ENCODE peak calls at places on chromosomes 2 and 18, in six cellular contexts. One of them, this sample, is unnamed.
A peak's percentile ranks its signal among the peaks of the same experiment; 100 is the strongest.

GRCh38 chr2:58055027-58055786 is 8.6 kb downstream of the VRK2 start:
- DNase-seq in prostate gland: no peak
- DNase-seq in pancreas: no peak
- DNase-seq in astrocyte of the cerebellum: no peak
- DNase-seq in thoracic aorta: no peak
- DNase-seq in sigmoid colon: no peak
- DNase-seq in this sample: no peak

GRCh38 chr2:149290662-149291061 is 39.7 kb upstream of the LYPD6 start:
- DNase-seq in prostate gland: no peak
- DNase-seq in pancreas: no peak
- DNase-seq in astrocyte of the cerebellum: no peak
- DNase-seq in thoracic aorta: no peak
- DNase-seq in sigmoid colon: no peak
- DNase-seq in this sample: no peak

GRCh38 chr2:201450910-201451329 is 338 bp downstream of the TRAK2 start:
- DNase-seq in prostate gland: no peak
- DNase-seq in pancreas: no peak
- DNase-seq in astrocyte of the cerebellum: no peak
- DNase-seq in thoracic aorta: no peak
- DNase-seq in sigmoid colon: no peak
- DNase-seq in this sample: no peak

GRCh38 chr2:179020156-179020750 is 29.7 kb downstream of the CCDC141 start:
- DNase-seq in prostate gland: no peak
- DNase-seq in pancreas: peak; percentile 5
- DNase-seq in astrocyte of the cerebellum: no peak
- DNase-seq in thoracic aorta: no peak
- DNase-seq in sigmoid colon: no peak
- DNase-seq in this sample: no peak

GRCh38 chr2:61763605-61764034 is 90.2 kb downstream of the FAM161A start:
- DNase-seq in prostate gland: peak; percentile 76
- DNase-seq in pancreas: peak; percentile 83
- DNase-seq in astrocyte of the cerebellum: peak; percentile 59
- DNase-seq in thoracic aorta: no peak
- DNase-seq in sigmoid colon: peak; percentile 94
- DNase-seq in this sample: peak; percentile 60

GRCh38 chr2:67867735-67868134 is 195.1 kb downstream of the C1D start:
- DNase-seq in prostate gland: no peak
- DNase-seq in pancreas: no peak
- DNase-seq in astrocyte of the cerebellum: no peak
- DNase-seq in thoracic aorta: no peak
- DNase-seq in sigmoid colon: no peak
- DNase-seq in this sample: no peak

GRCh38 chr2:101736861-101737291 is 39.4 kb downstream of the MAP4K4 start:
- DNase-seq in prostate gland: no peak
- DNase-seq in pancreas: no peak
- DNase-seq in astrocyte of the cerebellum: no peak
- DNase-seq in thoracic aorta: no peak
- DNase-seq in sigmoid colon: no peak
- DNase-seq in this sample: no peak

GRCh38 chr2:219461061-219461514 is 26.4 kb downstream of the SPEG start:
- DNase-seq in prostate gland: no peak
- DNase-seq in pancreas: no peak
- DNase-seq in astrocyte of the cerebellum: no peak
- DNase-seq in thoracic aorta: no peak
- DNase-seq in sigmoid colon: peak; percentile 89
- DNase-seq in this sample: no peak

GRCh38 chr2:45765007-45765767 is 113.7 kb downstream of the PRKCE start:
- DNase-seq in prostate gland: no peak
- DNase-seq in pancreas: no peak
- DNase-seq in astrocyte of the cerebellum: no peak
- DNase-seq in thoracic aorta: no peak
- DNase-seq in sigmoid colon: no peak
- DNase-seq in this sample: no peak

GRCh38 chr2:180675170-180675569 is 305.2 kb upstream of the UBE2E3 start:
- DNase-seq in prostate gland: no peak
- DNase-seq in pancreas: no peak
- DNase-seq in astrocyte of the cerebellum: no peak
- DNase-seq in thoracic aorta: no peak
- DNase-seq in sigmoid colon: no peak
- DNase-seq in this sample: no peak

GRCh38 chr18:43211059-43211458 is 66.2 kb downstream of the SYT4 start:
- DNase-seq in prostate gland: no peak
- DNase-seq in pancreas: no peak
- DNase-seq in astrocyte of the cerebellum: no peak
- DNase-seq in thoracic aorta: no peak
- DNase-seq in sigmoid colon: no peak
- DNase-seq in this sample: no peak

GRCh38 chr2:216659301-216659700 is 26.1 kb downstream of the IGFBP2 start:
- DNase-seq in prostate gland: peak; percentile 62
- DNase-seq in pancreas: no peak
- DNase-seq in astrocyte of the cerebellum: no peak
- DNase-seq in thoracic aorta: no peak
- DNase-seq in sigmoid colon: no peak
- DNase-seq in this sample: no peak

GRCh38 chr2:197705912-197706838 is 1.0 kb downstream of the MARS2 start:
- DNase-seq in prostate gland: no peak
- DNase-seq in pancreas: no peak
- DNase-seq in astrocyte of the cerebellum: no peak
- DNase-seq in thoracic aorta: no peak
- DNase-seq in sigmoid colon: no peak
- DNase-seq in this sample: no peak

GRCh38 chr18:38851526-38851925 is 1285.9 kb upstream of the CELF4 start:
- DNase-seq in prostate gland: no peak
- DNase-seq in pancreas: no peak
- DNase-seq in astrocyte of the cerebellum: no peak
- DNase-seq in thoracic aorta: no peak
- DNase-seq in sigmoid colon: no peak
- DNase-seq in this sample: no peak

GRCh38 chr2:127632592-127633489 is 13.1 kb upstream of the GPR17 start:
- DNase-seq in prostate gland: no peak
- DNase-seq in pancreas: no peak
- DNase-seq in astrocyte of the cerebellum: no peak
- DNase-seq in thoracic aorta: no peak
- DNase-seq in sigmoid colon: peak; percentile 76
- DNase-seq in this sample: no peak

GRCh38 chr2:43174368-43175186 is 51.8 kb downstream of the ZFP36L2 start:
- DNase-seq in prostate gland: no peak
- DNase-seq in pancreas: no peak
- DNase-seq in astrocyte of the cerebellum: no peak
- DNase-seq in thoracic aorta: no peak
- DNase-seq in sigmoid colon: no peak
- DNase-seq in this sample: no peak

GRCh38 chr18:35511833-35512232 is 14.1 kb upstream of the INO80C start:
- DNase-seq in prostate gland: no peak
- DNase-seq in pancreas: no peak
- DNase-seq in astrocyte of the cerebellum: no peak
- DNase-seq in thoracic aorta: no peak
- DNase-seq in sigmoid colon: no peak
- DNase-seq in this sample: no peak

GRCh38 chr2:17122887-17123501 is 395.2 kb downstream of the RAD51AP2 start:
- DNase-seq in prostate gland: no peak
- DNase-seq in pancreas: no peak
- DNase-seq in astrocyte of the cerebellum: no peak
- DNase-seq in thoracic aorta: no peak
- DNase-seq in sigmoid colon: no peak
- DNase-seq in this sample: no peak

GRCh38 chr2:231869704-231870103 is 56.5 kb downstream of the NPPC start:
- DNase-seq in prostate gland: no peak
- DNase-seq in pancreas: no peak
- DNase-seq in astrocyte of the cerebellum: no peak
- DNase-seq in thoracic aorta: no peak
- DNase-seq in sigmoid colon: no peak
- DNase-seq in this sample: no peak

GRCh38 chr2:195561205-195562032 is 95.6 kb upstream of the SLC39A10 start:
- DNase-seq in prostate gland: no peak
- DNase-seq in pancreas: no peak
- DNase-seq in astrocyte of the cerebellum: no peak
- DNase-seq in thoracic aorta: no peak
- DNase-seq in sigmoid colon: no peak
- DNase-seq in this sample: peak; percentile 51

GRCh38 chr2:232901711-232902578 is 31.9 kb downstream of the SNORC start:
- DNase-seq in prostate gland: no peak
- DNase-seq in pancreas: no peak
- DNase-seq in astrocyte of the cerebellum: peak; percentile 47
- DNase-seq in thoracic aorta: no peak
- DNase-seq in sigmoid colon: no peak
- DNase-seq in this sample: peak; percentile 81

GRCh38 chr2:146659976-146660375 is 1184.9 kb upstream of the ACVR2A start:
- DNase-seq in prostate gland: no peak
- DNase-seq in pancreas: no peak
- DNase-seq in astrocyte of the cerebellum: no peak
- DNase-seq in thoracic aorta: no peak
- DNase-seq in sigmoid colon: no peak
- DNase-seq in this sample: no peak

DNA sequence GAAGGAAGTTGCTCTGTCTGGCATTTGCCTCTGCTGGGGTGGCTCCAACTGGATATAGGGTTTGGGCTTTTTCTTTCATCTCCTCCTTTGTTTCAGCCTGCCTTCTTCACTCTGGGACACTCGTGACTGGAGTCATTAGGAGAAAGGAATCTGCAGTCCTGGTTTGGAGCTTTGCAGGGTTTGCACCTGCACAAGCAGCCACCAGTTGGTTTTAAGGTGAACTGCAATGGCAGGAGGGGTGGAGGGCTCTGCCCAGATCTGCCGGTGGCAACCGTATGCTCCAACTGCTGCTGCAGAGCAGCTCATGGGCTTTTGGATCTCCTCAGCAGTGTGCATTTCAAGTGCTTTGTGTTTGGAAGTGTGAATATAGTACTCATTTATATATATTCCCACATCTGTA is 131.3 kb upstream of the MGAT5 start:
- DNase-seq in prostate gland: no peak
- DNase-seq in pancreas: no peak
- DNase-seq in astrocyte of the cerebellum: no peak
- DNase-seq in thoracic aorta: no peak
- DNase-seq in sigmoid colon: no peak
- DNase-seq in this sample: no peak
- TF ChIP-seq CTCF in prostate gland: no peak
- TF ChIP-seq CTCF in pancreas: no peak
- TF ChIP-seq CTCF in astrocyte of the cerebellum: no peak
- TF ChIP-seq CTCF in thoracic aorta: no peak
- TF ChIP-seq CTCF in sigmoid colon: no peak
- TF ChIP-seq CTCF in this sample: peak; percentile 10

GRCh38 chr2:132416996-132417395 is 391 bp downstream of the GPR39 start:
- DNase-seq in prostate gland: no peak
- DNase-seq in pancreas: no peak
- DNase-seq in astrocyte of the cerebellum: no peak
- DNase-seq in thoracic aorta: no peak
- DNase-seq in sigmoid colon: no peak
- DNase-seq in this sample: no peak

GRCh38 chr2:132417430-132418035 is 928 bp downstream of the GPR39 start:
- DNase-seq in prostate gland: no peak
- DNase-seq in pancreas: no peak
- DNase-seq in astrocyte of the cerebellum: no peak
- DNase-seq in thoracic aorta: no peak
- DNase-seq in sigmoid colon: no peak
- DNase-seq in this sample: no peak

GRCh38 chr2:132424526-132425121 is 8.0 kb downstream of the GPR39 start:
- DNase-seq in prostate gland: no peak
- DNase-seq in pancreas: no peak
- DNase-seq in astrocyte of the cerebellum: peak; percentile 47
- DNase-seq in thoracic aorta: no peak
- DNase-seq in sigmoid colon: no peak
- DNase-seq in this sample: no peak

GRCh38 chr2:132420776-132421175 is 4.2 kb downstream of the GPR39 start:
- DNase-seq in prostate gland: no peak
- DNase-seq in pancreas: no peak
- DNase-seq in astrocyte of the cerebellum: no peak
- DNase-seq in thoracic aorta: no peak
- DNase-seq in sigmoid colon: no peak
- DNase-seq in this sample: no peak

GRCh38 chr2:132421198-132421780 is 4.7 kb downstream of the GPR39 start:
- DNase-seq in prostate gland: no peak
- DNase-seq in pancreas: no peak
- DNase-seq in astrocyte of the cerebellum: no peak
- DNase-seq in thoracic aorta: no peak
- DNase-seq in sigmoid colon: no peak
- DNase-seq in this sample: no peak
- TF ChIP-seq CTCF in prostate gland: no peak
- TF ChIP-seq CTCF in pancreas: no peak
- TF ChIP-seq CTCF in astrocyte of the cerebellum: peak; percentile 26
- TF ChIP-seq CTCF in thoracic aorta: no peak
- TF ChIP-seq CTCF in sigmoid colon: no peak
- TF ChIP-seq CTCF in this sample: no peak

GRCh38 chr18:63144748-63145147 is 174.8 kb downstream of the BCL2 start:
- DNase-seq in prostate gland: no peak
- DNase-seq in pancreas: no peak
- DNase-seq in astrocyte of the cerebellum: no peak
- DNase-seq in thoracic aorta: no peak
- DNase-seq in sigmoid colon: no peak
- DNase-seq in this sample: no peak
- TF ChIP-seq CTCF in prostate gland: no peak
- TF ChIP-seq CTCF in pancreas: no peak
- TF ChIP-seq CTCF in astrocyte of the cerebellum: no peak
- TF ChIP-seq CTCF in thoracic aorta: no peak
- TF ChIP-seq CTCF in sigmoid colon: no peak
- TF ChIP-seq CTCF in this sample: no peak

GRCh38 chr18:24793742-24794141 is 333.3 kb downstream of the HRH4 start:
- DNase-seq in prostate gland: no peak
- DNase-seq in pancreas: no peak
- DNase-seq in astrocyte of the cerebellum: no peak
- DNase-seq in thoracic aorta: no peak
- DNase-seq in sigmoid colon: no peak
- DNase-seq in this sample: no peak

GRCh38 chr18:24792164-24792563 is 331.7 kb downstream of the HRH4 start:
- DNase-seq in prostate gland: no peak
- DNase-seq in pancreas: no peak
- DNase-seq in astrocyte of the cerebellum: no peak
- DNase-seq in thoracic aorta: no peak
- DNase-seq in sigmoid colon: no peak
- DNase-seq in this sample: no peak

GRCh38 chr18:24791736-24792135 is 331.3 kb downstream of the HRH4 start:
- DNase-seq in prostate gland: no peak
- DNase-seq in pancreas: no peak
- DNase-seq in astrocyte of the cerebellum: no peak
- DNase-seq in thoracic aorta: no peak
- DNase-seq in sigmoid colon: no peak
- DNase-seq in this sample: no peak

GRCh38 chr18:24797987-24798386 is 337.6 kb downstream of the HRH4 start:
- DNase-seq in prostate gland: no peak
- DNase-seq in pancreas: no peak
- DNase-seq in astrocyte of the cerebellum: no peak
- DNase-seq in thoracic aorta: no peak
- DNase-seq in sigmoid colon: no peak
- DNase-seq in this sample: no peak

DNA sequence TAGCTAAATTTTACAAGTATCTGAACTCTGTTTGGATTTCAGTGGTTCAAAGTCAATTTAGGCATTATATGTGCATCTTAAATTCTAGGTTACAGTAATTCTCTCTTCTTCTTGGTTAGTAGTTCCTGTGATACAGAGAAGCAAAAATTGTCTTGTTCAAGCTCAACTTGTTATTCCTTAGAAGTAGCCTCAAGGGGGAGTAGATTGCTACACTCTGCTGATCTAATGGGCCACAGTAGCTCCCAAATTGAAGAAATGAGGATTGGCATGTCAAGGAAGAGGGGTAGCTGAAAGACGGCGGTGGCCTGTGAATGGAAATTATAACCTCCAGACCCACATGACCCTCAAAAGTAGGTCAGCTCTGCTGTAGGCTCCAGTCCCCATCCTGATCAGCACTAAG is 334.7 kb downstream of the HRH4 start:
- DNase-seq in prostate gland: no peak
- DNase-seq in pancreas: no peak
- DNase-seq in astrocyte of the cerebellum: no peak
- DNase-seq in thoracic aorta: no peak
- DNase-seq in sigmoid colon: no peak
- DNase-seq in this sample: no peak
- TF ChIP-seq CTCF in prostate gland: no peak
- TF ChIP-seq CTCF in pancreas: no peak
- TF ChIP-seq CTCF in astrocyte of the cerebellum: no peak
- TF ChIP-seq CTCF in thoracic aorta: no peak
- TF ChIP-seq CTCF in sigmoid colon: no peak
- TF ChIP-seq CTCF in this sample: no peak